ENCODE peak calls at places on chromosomes 2 and 18, in eight cellular contexts. H is ELR, Y is Caki2, L is LHCN-M2, E is Right ventricle myocardium superior, A is IMR-90, C is body of pancreas, X is tibial nerve. I is an unnamed sample.

GRCh38 chr2:16152101-16152927 is 212.0 kb downstream of the MYCN start:
- DNase-seq in C (no peak), X (no peak), L (no peak), Y (no peak), A (no peak), E (no peak), H (no peak), I (no peak)

GRCh38 chr2:147873859-147874483 is 29.1 kb downstream of the ACVR2A start:
- DNase-seq in C (no peak), E (no peak), L (no peak), A (no peak), Y (no peak), X (no peak), H (no peak), I (no peak)

GRCh38 chr2:102005989-102006885 is 14.5 kb downstream of the IL1R2 start:
- DNase-seq in C (peak), Y (no peak), E (no peak), H (peak), X (no peak), A (peak), L (peak), I (no peak)

GRCh38 chr2:169294001-169294675 is 68.2 kb downstream of the LRP2 start:
- DNase-seq in L (peak), A (no peak), Y (no peak), E (no peak), C (no peak), H (no peak), X (no peak), I (no peak)

GRCh38 chr18:57444301-57444759 is 9.2 kb downstream of the ONECUT2 start:
- DNase-seq in A (no peak), X (no peak), H (no peak), C (no peak), Y (no peak), L (no peak), E (no peak), I (no peak)

GRCh38 chr2:42844901-42845685 is 52.7 kb upstream of the HAAO start:
- DNase-seq in C (no peak), A (peak), Y (no peak), E (peak), L (no peak), X (peak), H (peak), I (no peak)

GRCh38 chr2:26916128-26916692 is 54.2 kb upstream of the MAPRE3 start:
- DNase-seq in C (no peak), X (no peak), A (no peak), E (no peak), H (no peak), Y (no peak), L (no peak), I (peak)

GRCh38 chr18:23784811-23785245 is 95.6 kb downstream of the LAMA3 start:
- DNase-seq in E (no peak), C (no peak), L (peak), A (peak), X (no peak), H (peak), Y (no peak), I (no peak)

GRCh38 chr2:223786236-223786635 is 51.1 kb downstream of the AP1S3 start:
- DNase-seq in X (no peak), H (no peak), L (no peak), C (no peak), E (no peak), A (no peak), Y (no peak), I (no peak)

GRCh38 chr2:121377676-121378075 is 92.7 kb upstream of the TFCP2L1 start:
- DNase-seq in X (no peak), A (no peak), C (no peak), H (no peak), L (peak), E (no peak), Y (no peak), I (no peak)

GRCh38 chr2:15931950-15932349 is 8.4 kb upstream of the MYCN start:
- DNase-seq in A (no peak), C (no peak), Y (no peak), E (no peak), L (no peak), X (no peak), H (no peak), I (no peak)

GRCh38 chr2:215613265-215613664 is 177.4 kb upstream of the FN1 start:
- DNase-seq in H (peak), A (peak), E (no peak), L (no peak), C (no peak), Y (no peak), X (no peak), I (no peak)

GRCh38 chr2:11753452-11753885 is 7.0 kb downstream of the LPIN1 start:
- DNase-seq in A (no peak), Y (peak), X (no peak), E (no peak), H (no peak), L (no peak), C (peak), I (no peak)

GRCh38 chr2:225033440-225034390 is 8.6 kb downstream of the DOCK10 start:
- DNase-seq in X (no peak), A (no peak), Y (no peak), H (no peak), E (no peak), C (no peak), L (no peak), I (no peak)

GRCh38 chr2:46091004-46091403 is 206.2 kb upstream of the EPAS1 start:
- DNase-seq in X (no peak), Y (no peak), E (no peak), A (no peak), H (no peak), C (no peak), L (no peak), I (no peak)

GRCh38 chr2:188623995-188624643 is 332.4 kb downstream of the GULP1 start:
- DNase-seq in A (peak), C (no peak), Y (no peak), E (no peak), H (no peak), L (peak), X (no peak), I (no peak)

GRCh38 chr2:226611944-226612318 is 187.7 kb downstream of the IRS1 start:
- DNase-seq in Y (peak), X (no peak), A (peak), L (peak), C (no peak), H (peak), E (no peak), I (no peak)

GRCh38 chr18:21660078-21660477 is 44.5 kb downstream of the ABHD3 start:
- DNase-seq in L (no peak), Y (no peak), E (no peak), C (no peak), A (no peak), H (no peak), X (no peak), I (no peak)

GRCh38 chr18:63924551-63924950 is 16.8 kb downstream of the SERPINB10 start:
- DNase-seq in H (peak), E (no peak), A (peak), Y (no peak), L (no peak), X (no peak), C (no peak), I (no peak)

GRCh38 chr2:208047840-208048239 is 22.5 kb upstream of the PLEKHM3 start:
- DNase-seq in A (no peak), H (no peak), L (no peak), C (no peak), X (no peak), E (no peak), Y (no peak), I (no peak)

GRCh38 chr2:9279426-9279825 is 72.8 kb downstream of the ASAP2 start:
- DNase-seq in E (no peak), L (no peak), Y (no peak), X (no peak), A (no peak), C (no peak), H (no peak), I (no peak)

GRCh38 chr2:171086352-171087290 is 74.1 kb downstream of the TLK1 start:
- DNase-seq in A (peak), H (peak), C (peak), L (peak), Y (peak), X (no peak), E (no peak), I (no peak)

GRCh38 chr2:37232131-37232933 is 874 bp downstream of the NDUFAF7 start:
- DNase-seq in A (peak), X (no peak), E (no peak), Y (peak), H (no peak), L (peak), C (no peak), I (peak)

GRCh38 chr2:16861154-16861929 is 195.7 kb upstream of the CYRIA start:
- DNase-seq in X (no peak), Y (peak), C (no peak), H (no peak), L (peak), E (no peak), A (no peak), I (no peak)

GRCh38 chr2:46171441-46171953 is 125.7 kb upstream of the EPAS1 start:
- DNase-seq in X (no peak), H (peak), Y (peak), A (peak), C (no peak), E (no peak), L (peak), I (peak)

GRCh38 chr2:20326163-20326780 is 24.4 kb downstream of the PUM2 start:
- DNase-seq in H (peak), A (peak), L (peak), E (no peak), C (peak), X (no peak), Y (peak), I (no peak)

GRCh38 chr2:47288864-47289263 is 114.1 kb upstream of the MSH2 start:
- DNase-seq in A (peak), L (peak), H (peak), C (no peak), Y (no peak), E (no peak), X (no peak), I (no peak)

GRCh38 chr2:9473985-9474360 is 378 bp upstream of the IAH1 start:
- DNase-seq in H (peak), Y (no peak), L (no peak), C (peak), X (no peak), A (no peak), E (peak), I (no peak)

GRCh38 chr2:86046985-86047384 is 58.7 kb downstream of the POLR1A start:
- DNase-seq in E (no peak), Y (no peak), X (no peak), L (no peak), C (no peak), A (peak), H (peak), I (no peak)

I was measured in lower leg skin.